ENCODE peak calls at places on chromosome 14, in five cellular contexts. One of them, this sample, is unnamed.
A peak's percentile ranks its signal among the peaks of the same experiment; 100 is the strongest.

GRCh38 chr14:64918216-64918615 is 4.0 kb downstream of the CHURC1 start:
- DNase-seq in neuronal stem cell: no peak
- DNase-seq in mesenchymal stem cell: no peak
- DNase-seq in H1: no peak
- DNase-seq in IMR-90: no peak
- DNase-seq in this sample: no peak

GRCh38 chr14:74965770-74966153 is 10.4 kb upstream of the PGF start:
- DNase-seq in neuronal stem cell: no peak
- DNase-seq in IMR-90: peak; percentile 39
- DNase-seq in mesenchymal stem cell: no peak
- DNase-seq in H1: no peak
- DNase-seq in this sample: no peak

GRCh38 chr14:68824517-68825347 is 31.9 kb upstream of the ZFP36L1 start:
- DNase-seq in IMR-90: peak; percentile 62
- DNase-seq in H1: peak; percentile 97
- DNase-seq in mesenchymal stem cell: peak; percentile 72
- DNase-seq in neuronal stem cell: peak; percentile 66
- DNase-seq in this sample: peak; percentile 91

GRCh38 chr14:84482256-84483071 is 1047.5 kb upstream of the FLRT2 start:
- DNase-seq in H1: no peak
- DNase-seq in IMR-90: peak; percentile 75
- DNase-seq in neuronal stem cell: peak; percentile 12
- DNase-seq in mesenchymal stem cell: peak; percentile 33
- DNase-seq in this sample: no peak

GRCh38 chr14:52043690-52044089 is 25.2 kb downstream of the NID2 start:
- DNase-seq in H1: peak; percentile 72
- DNase-seq in neuronal stem cell: no peak
- DNase-seq in IMR-90: peak; percentile 23
- DNase-seq in mesenchymal stem cell: peak; percentile 57
- DNase-seq in this sample: peak; percentile 67

GRCh38 chr14:50766338-50766886 is 64.5 kb downstream of the NIN start:
- DNase-seq in neuronal stem cell: no peak
- DNase-seq in H1: no peak
- DNase-seq in IMR-90: no peak
- DNase-seq in mesenchymal stem cell: peak; percentile 48
- DNase-seq in this sample: peak; percentile 61

GRCh38 chr14:106141242-106142220 is 615.1 kb downstream of the TMEM121 start:
- DNase-seq in H1: no peak
- DNase-seq in mesenchymal stem cell: no peak
- DNase-seq in neuronal stem cell: no peak
- DNase-seq in IMR-90: no peak
- DNase-seq in this sample: no peak

GRCh38 chr14:68278568-68279436 is 459.2 kb downstream of the RAD51B start:
- DNase-seq in IMR-90: peak; percentile 64
- DNase-seq in H1: no peak
- DNase-seq in neuronal stem cell: no peak
- DNase-seq in mesenchymal stem cell: peak; percentile 90
- DNase-seq in this sample: peak; percentile 34

GRCh38 chr14:101215936-101216335 is 312.4 kb upstream of the RTL1 start:
- DNase-seq in H1: peak; percentile 19
- DNase-seq in IMR-90: no peak
- DNase-seq in mesenchymal stem cell: no peak
- DNase-seq in neuronal stem cell: no peak
- DNase-seq in this sample: no peak

GRCh38 chr14:85248881-85249635 is 280.9 kb upstream of the FLRT2 start:
- DNase-seq in neuronal stem cell: no peak
- DNase-seq in mesenchymal stem cell: no peak
- DNase-seq in IMR-90: peak; percentile 11
- DNase-seq in H1: no peak
- DNase-seq in this sample: peak; percentile 45

GRCh38 chr14:67618617-67619063 is 1.1 kb upstream of the ARG2 start:
- DNase-seq in mesenchymal stem cell: peak; percentile 92
- DNase-seq in IMR-90: peak; percentile 79
- DNase-seq in neuronal stem cell: peak; percentile 31
- DNase-seq in H1: no peak
- DNase-seq in this sample: peak; percentile 86

GRCh38 chr14:105940534-105941225 is 414.3 kb downstream of the TMEM121 start:
- DNase-seq in neuronal stem cell: no peak
- DNase-seq in mesenchymal stem cell: no peak
- DNase-seq in H1: no peak
- DNase-seq in IMR-90: no peak
- DNase-seq in this sample: no peak

GRCh38 chr14:94451826-94452225 is 774 bp downstream of the SERPINA11 start:
- DNase-seq in neuronal stem cell: no peak
- DNase-seq in IMR-90: no peak
- DNase-seq in mesenchymal stem cell: no peak
- DNase-seq in H1: peak; percentile 47
- DNase-seq in this sample: no peak

GRCh38 chr14:81331229-81332026 is 68.7 kb downstream of the STON2 start:
- DNase-seq in H1: no peak
- DNase-seq in IMR-90: no peak
- DNase-seq in mesenchymal stem cell: no peak
- DNase-seq in neuronal stem cell: no peak
- DNase-seq in this sample: no peak

GRCh38 chr14:21993837-21994236 is 320.2 kb upstream of the OR4E1 start:
- DNase-seq in IMR-90: no peak
- DNase-seq in neuronal stem cell: no peak
- DNase-seq in mesenchymal stem cell: no peak
- DNase-seq in H1: no peak
- DNase-seq in this sample: no peak

GRCh38 chr14:95452176-95452889 is 64.1 kb downstream of the SYNE3 start:
- DNase-seq in IMR-90: no peak
- DNase-seq in neuronal stem cell: no peak
- DNase-seq in mesenchymal stem cell: peak; percentile 16
- DNase-seq in H1: peak; percentile 60
- DNase-seq in this sample: peak; percentile 59

GRCh38 chr14:92563359-92563758 is 49.8 kb downstream of the RIN3 start:
- DNase-seq in IMR-90: peak; percentile 55
- DNase-seq in neuronal stem cell: no peak
- DNase-seq in mesenchymal stem cell: peak; percentile 39
- DNase-seq in H1: no peak
- DNase-seq in this sample: no peak

GRCh38 chr14:96091941-96092411 is 52.8 kb downstream of the C14orf132 start:
- DNase-seq in neuronal stem cell: no peak
- DNase-seq in mesenchymal stem cell: no peak
- DNase-seq in IMR-90: no peak
- DNase-seq in H1: no peak
- DNase-seq in this sample: no peak

GRCh38 chr14:67187210-67187609 is 2.0 kb upstream of the GARIN2 start:
- DNase-seq in H1: no peak
- DNase-seq in mesenchymal stem cell: peak; percentile 73
- DNase-seq in neuronal stem cell: no peak
- DNase-seq in IMR-90: peak; percentile 89
- DNase-seq in this sample: peak; percentile 85

GRCh38 chr14:56036353-56036752 is 81.9 kb upstream of the PELI2 start:
- DNase-seq in neuronal stem cell: no peak
- DNase-seq in H1: no peak
- DNase-seq in mesenchymal stem cell: no peak
- DNase-seq in IMR-90: no peak
- DNase-seq in this sample: peak; percentile 44

GRCh38 chr14:61537567-61538463 is 157.5 kb upstream of the HIF1A start:
- DNase-seq in neuronal stem cell: no peak
- DNase-seq in mesenchymal stem cell: peak; percentile 76
- DNase-seq in H1: no peak
- DNase-seq in IMR-90: peak; percentile 90
- DNase-seq in this sample: peak; percentile 84

GRCh38 chr14:84421611-84422010 is 1108.3 kb upstream of the FLRT2 start:
- DNase-seq in neuronal stem cell: no peak
- DNase-seq in H1: no peak
- DNase-seq in mesenchymal stem cell: peak; percentile 4
- DNase-seq in IMR-90: no peak
- DNase-seq in this sample: no peak

GRCh38 chr14:58713677-58714076 is 75.9 kb downstream of the DACT1 start:
- DNase-seq in H1: no peak
- DNase-seq in IMR-90: peak; percentile 56
- DNase-seq in neuronal stem cell: no peak
- DNase-seq in mesenchymal stem cell: no peak
- DNase-seq in this sample: no peak

GRCh38 chr14:104138891-104139459 is 588 bp downstream of the KIF26A start:
- DNase-seq in H1: peak; percentile 69
- DNase-seq in neuronal stem cell: no peak
- DNase-seq in mesenchymal stem cell: peak; percentile 19
- DNase-seq in IMR-90: no peak
- DNase-seq in this sample: no peak

GRCh38 chr14:84343637-84344036 is 1186.3 kb upstream of the FLRT2 start:
- DNase-seq in mesenchymal stem cell: peak; percentile 94
- DNase-seq in IMR-90: peak; percentile 70
- DNase-seq in H1: no peak
- DNase-seq in neuronal stem cell: no peak
- DNase-seq in this sample: no peak

GRCh38 chr14:68941820-68942219 is 37.3 kb downstream of the ACTN1 start:
- DNase-seq in H1: peak; percentile 74
- DNase-seq in mesenchymal stem cell: peak; percentile 96
- DNase-seq in neuronal stem cell: no peak
- DNase-seq in IMR-90: peak; percentile 90
- DNase-seq in this sample: peak; percentile 99

GRCh38 chr14:64541971-64542838 is 1.7 kb downstream of the HSPA2 start:
- DNase-seq in IMR-90: no peak
- DNase-seq in H1: peak; percentile 73
- DNase-seq in mesenchymal stem cell: no peak
- DNase-seq in neuronal stem cell: no peak
- DNase-seq in this sample: peak; percentile 24

GRCh38 chr14:65850429-65851145 is 438.1 kb downstream of the FUT8 start:
- DNase-seq in H1: no peak
- DNase-seq in mesenchymal stem cell: no peak
- DNase-seq in IMR-90: no peak
- DNase-seq in neuronal stem cell: no peak
- DNase-seq in this sample: no peak

GRCh38 chr14:71658261-71658860 is 273.9 kb upstream of the RGS6 start:
- DNase-seq in neuronal stem cell: no peak
- DNase-seq in mesenchymal stem cell: no peak
- DNase-seq in H1: no peak
- DNase-seq in IMR-90: no peak
- DNase-seq in this sample: no peak

DNA sequence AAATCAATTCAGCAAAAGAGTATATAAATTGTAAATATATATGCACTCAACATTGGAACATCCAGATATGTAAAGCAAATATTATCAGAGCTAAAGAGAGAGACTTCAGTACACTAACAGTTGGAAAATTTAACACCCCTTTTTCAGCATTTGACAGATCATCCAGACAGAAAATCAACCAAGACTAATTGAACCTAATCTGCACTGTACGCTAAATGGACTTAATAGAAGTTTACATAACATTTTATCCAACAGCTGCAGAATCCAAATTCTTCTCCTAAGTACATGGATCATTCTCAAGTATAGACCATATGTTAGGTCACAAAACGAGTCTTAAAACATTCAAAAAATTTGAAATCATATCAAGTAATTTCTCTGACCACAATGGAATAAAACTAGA is 229.1 kb upstream of the CLEC14A start:
- DNase-seq in neuronal stem cell: no peak
- DNase-seq in H1: no peak
- DNase-seq in IMR-90: no peak
- DNase-seq in mesenchymal stem cell: no peak
- DNase-seq in this sample: no peak
- H3K23ac ChIP-seq in neuronal stem cell: no peak overlapping the region
- H3K23ac ChIP-seq in H1: no peak overlapping the region
- H3K23ac ChIP-seq in IMR-90: no peak overlapping the region
- H3K23ac ChIP-seq in mesenchymal stem cell: no peak overlapping the region
- H3K23ac ChIP-seq in this sample: no peak overlapping the region

DNA sequence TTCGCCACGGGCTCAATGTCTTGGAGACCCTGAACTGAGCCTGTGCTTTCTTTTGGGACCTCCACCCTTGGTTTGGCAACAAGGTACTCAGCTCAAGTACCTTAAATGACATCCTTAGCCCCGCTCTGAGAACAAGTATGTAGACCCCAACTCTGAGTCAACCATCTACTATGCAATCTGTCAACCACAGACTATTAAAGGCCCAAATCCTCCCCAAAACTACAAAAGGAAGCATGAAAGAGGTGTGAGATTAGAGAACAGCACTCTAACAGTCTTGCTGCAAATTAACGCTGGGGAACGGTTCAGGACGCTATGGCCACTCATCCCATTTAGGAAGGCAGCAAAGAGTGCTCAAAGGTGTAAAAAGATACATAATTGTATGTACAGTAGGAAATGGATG is 52.1 kb downstream of the CCDC88C start:
- DNase-seq in IMR-90: no peak
- DNase-seq in neuronal stem cell: no peak
- DNase-seq in mesenchymal stem cell: no peak
- DNase-seq in H1: no peak
- DNase-seq in this sample: no peak
- H3K4me2 ChIP-seq in IMR-90: no peak overlapping the region
- H3K4me2 ChIP-seq in neuronal stem cell: no peak overlapping the region
- H3K4me2 ChIP-seq in mesenchymal stem cell: no peak overlapping the region
- H3K4me2 ChIP-seq in H1: no peak overlapping the region
- H3K4me2 ChIP-seq in this sample: no peak overlapping the region

GRCh38 chr14:31945701-31946100 is 131.4 kb upstream of the ARHGAP5 start:
- DNase-seq in mesenchymal stem cell: no peak
- DNase-seq in neuronal stem cell: no peak
- DNase-seq in IMR-90: no peak
- DNase-seq in H1: no peak
- DNase-seq in this sample: no peak

GRCh38 chr14:31949709-31950108 is 127.4 kb upstream of the ARHGAP5 start:
- DNase-seq in IMR-90: peak; percentile 48
- DNase-seq in H1: no peak
- DNase-seq in neuronal stem cell: no peak
- DNase-seq in mesenchymal stem cell: peak; percentile 80
- DNase-seq in this sample: no peak

GRCh38 chr14:31950331-31950730 is 126.8 kb upstream of the ARHGAP5 start:
- DNase-seq in neuronal stem cell: no peak
- DNase-seq in mesenchymal stem cell: no peak
- DNase-seq in H1: no peak
- DNase-seq in IMR-90: no peak
- DNase-seq in this sample: no peak

GRCh38 chr14:31947076-31947475 is 130.0 kb upstream of the ARHGAP5 start:
- DNase-seq in IMR-90: no peak
- DNase-seq in H1: no peak
- DNase-seq in mesenchymal stem cell: no peak
- DNase-seq in neuronal stem cell: no peak
- DNase-seq in this sample: no peak

GRCh38 chr14:31947680-31948580 is 129.2 kb upstream of the ARHGAP5 start:
- DNase-seq in H1: no peak
- DNase-seq in neuronal stem cell: no peak
- DNase-seq in IMR-90: peak; percentile 23
- DNase-seq in mesenchymal stem cell: no peak
- DNase-seq in this sample: no peak
- H3K23ac ChIP-seq in H1: no peak overlapping the region
- H3K23ac ChIP-seq in neuronal stem cell: no peak overlapping the region
- H3K23ac ChIP-seq in IMR-90: no peak overlapping the region
- H3K23ac ChIP-seq in mesenchymal stem cell: no peak overlapping the region
- H3K23ac ChIP-seq in this sample: no peak overlapping the region

DNA sequence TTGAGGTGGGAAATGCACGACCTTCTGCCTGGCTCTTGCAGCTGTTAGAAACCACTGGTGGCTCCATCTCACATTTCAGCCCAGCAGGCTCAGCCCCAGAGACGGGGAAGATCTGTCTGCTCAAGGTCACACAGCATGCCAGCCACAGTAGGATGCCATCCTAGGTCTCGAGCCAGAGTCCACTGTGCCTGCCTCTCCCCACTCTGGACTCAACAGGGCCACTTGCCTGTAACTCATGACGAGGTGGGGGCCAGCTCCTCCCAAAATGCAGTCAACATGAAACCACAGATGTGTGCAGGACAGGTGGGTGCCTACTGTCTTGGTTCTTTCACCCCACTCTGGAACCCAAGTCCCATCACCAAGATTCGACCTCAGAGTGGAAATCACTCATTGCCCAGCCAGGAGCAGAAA is 23.2 kb downstream of the BCL11B start:
- DNase-seq in neuronal stem cell: no peak
- DNase-seq in IMR-90: no peak
- DNase-seq in mesenchymal stem cell: no peak
- DNase-seq in H1: no peak
- DNase-seq in this sample: no peak
- H3K4me2 ChIP-seq in neuronal stem cell: no peak overlapping the region
- H3K4me2 ChIP-seq in IMR-90: no peak overlapping the region
- H3K4me2 ChIP-seq in mesenchymal stem cell: no peak overlapping the region
- H3K4me2 ChIP-seq in H1: no peak overlapping the region
- H3K4me2 ChIP-seq in this sample: no peak overlapping the region

This sample was measured in mesendoderm.